ENCODE peak calls at places on chromosomes 2 and 18, in four cellular contexts. X, I, W and A are unnamed samples.

GRCh38 chr18:9914584-9915290 is 921 bp downstream of the VAPA start:
- DNase-seq in X (peak), I (peak), W (peak), A (peak)

GRCh38 chr2:173571021-173571821 is 216.5 kb downstream of the CDCA7 start:
- DNase-seq in X (peak), I (peak), W (no peak), A (peak)

GRCh38 chr2:129709956-129710598 is 269.4 kb upstream of the RAB6C start:
- DNase-seq in X (no peak), I (no peak), W (no peak), A (no peak)

GRCh38 chr2:173568054-173568453 is 213.4 kb downstream of the CDCA7 start:
- DNase-seq in X (peak), I (peak), W (no peak), A (peak)

GRCh38 chr2:35963344-35963743 is 392.2 kb upstream of the CRIM1 start:
- DNase-seq in X (peak), I (no peak), W (no peak), A (no peak)

GRCh38 chr2:219082332-219082958 is 21.7 kb upstream of the IHH start:
- DNase-seq in X (peak), I (no peak), W (no peak), A (peak)

GRCh38 chr2:189534854-189535253 is 45.7 kb downstream of the SLC40A1 start:
- DNase-seq in X (peak), I (peak), W (peak), A (peak)

GRCh38 chr2:112020561-112020960 is 34.5 kb upstream of the TMEM87B start:
- DNase-seq in X (no peak), I (no peak), W (no peak), A (no peak)

GRCh38 chr2:173755798-173756197 is 209.4 kb downstream of the SP3 start:
- DNase-seq in X (no peak), I (peak), W (no peak), A (no peak)

GRCh38 chr2:107072150-107072940 is 186.4 kb upstream of the ST6GAL2 start:
- DNase-seq in X (peak), I (peak), W (no peak), A (peak)

GRCh38 chr2:46814160-46814559 is 101.4 kb downstream of the MCFD2 start:
- DNase-seq in X (peak), I (no peak), W (no peak), A (peak)

GRCh38 chr18:28063181-28063790 is 113.6 kb downstream of the CDH2 start:
- DNase-seq in X (peak), I (peak), W (no peak), A (no peak)

GRCh38 chr2:237557633-237558015 is 8.8 kb upstream of the PRLH start:
- DNase-seq in X (no peak), I (no peak), W (no peak), A (no peak)

DNA sequence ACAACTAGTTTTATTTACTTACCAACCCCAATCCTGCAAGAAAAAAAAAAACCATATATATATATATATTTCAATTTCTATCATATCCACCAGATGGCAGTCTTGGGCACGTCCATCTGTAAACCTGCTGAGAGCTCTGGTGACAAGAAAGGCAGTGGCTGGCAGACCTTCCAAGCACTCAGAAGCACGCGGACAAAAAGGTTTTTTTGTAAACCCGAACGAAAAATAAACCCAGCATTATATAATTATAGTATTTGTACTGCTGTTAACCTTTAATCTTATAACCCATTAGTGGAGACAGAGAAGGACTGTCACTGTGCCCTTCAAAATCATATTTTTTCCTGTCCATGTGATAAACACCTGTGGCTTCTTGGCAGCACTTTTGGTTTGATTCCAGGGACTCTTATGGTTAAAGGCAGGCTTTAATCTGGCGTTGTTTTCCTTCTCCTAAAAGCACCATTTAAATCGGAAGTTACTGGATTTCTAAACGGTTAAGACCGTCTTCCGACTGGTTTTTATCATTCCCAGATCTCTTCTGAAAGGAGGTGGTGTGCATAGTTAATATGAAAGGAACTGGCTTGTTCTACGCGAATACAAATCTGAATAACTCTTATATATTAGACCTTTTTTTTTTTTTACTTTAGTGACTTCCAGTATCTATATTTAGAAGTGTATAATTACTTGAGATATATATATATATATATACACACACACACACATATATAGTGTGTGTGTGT is 31.0 kb upstream of the SLC3A1 start:
- DNase-seq in X (peak), I (peak), W (peak), A (peak)
- H3K4me3 ChIP-seq in X (peak), I (peak), W (no peak), A (peak)

GRCh38 chr2:63590621-63591408 is 2.1 kb downstream of the MDH1 start:
- DNase-seq in X (no peak), I (no peak), W (no peak), A (peak)

GRCh38 chr2:63596487-63596886 is 7.7 kb downstream of the MDH1 start:
- DNase-seq in X (no peak), I (no peak), W (no peak), A (no peak)

GRCh38 chr2:63598971-63599370 is 10.2 kb downstream of the MDH1 start:
- DNase-seq in X (no peak), I (no peak), W (no peak), A (no peak)

GRCh38 chr2:63591566-63592175 is 2.9 kb downstream of the MDH1 start:
- DNase-seq in X (no peak), I (no peak), W (no peak), A (peak)

DNA sequence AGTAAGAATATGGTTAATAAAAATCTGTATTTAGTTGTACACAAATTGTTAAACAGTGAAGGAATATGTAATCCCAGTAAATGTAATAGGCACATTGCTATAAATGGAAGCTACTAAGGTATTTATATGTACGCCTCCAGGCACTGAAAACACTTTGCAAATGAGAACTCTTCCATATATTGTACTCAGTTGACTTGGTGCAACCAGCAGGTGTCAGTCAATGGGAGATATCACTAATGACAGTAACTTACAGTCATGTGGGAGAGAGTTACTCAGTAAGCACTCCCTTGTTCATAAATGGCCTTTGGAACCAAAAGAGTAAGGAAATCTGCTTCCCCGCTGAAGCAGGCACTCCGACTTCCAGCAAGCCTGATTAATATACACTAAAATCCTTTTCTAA is 5.9 kb downstream of the MDH1 start:
- DNase-seq in X (no peak), I (peak), W (no peak), A (no peak)
- TF ChIP-seq CTCF in X (no peak), I (no peak), W (no peak), A (no peak)

GRCh38 chr2:232008907-232009638 is 47.6 kb downstream of the DIS3L2 start:
- DNase-seq in X (no peak), I (no peak), W (no peak), A (peak)

GRCh38 chr2:232013701-232014353 is 52.3 kb downstream of the DIS3L2 start:
- DNase-seq in X (peak), I (peak), W (peak), A (peak)

GRCh38 chr2:232006282-232006681 is 44.8 kb downstream of the DIS3L2 start:
- DNase-seq in X (no peak), I (no peak), W (no peak), A (no peak)

GRCh38 chr2:232014681-232015080 is 53.2 kb downstream of the DIS3L2 start:
- DNase-seq in X (no peak), I (no peak), W (no peak), A (no peak)

GRCh38 chr2:232009639-232010274 is 48.2 kb downstream of the DIS3L2 start:
- DNase-seq in X (no peak), I (no peak), W (no peak), A (no peak)
- H3K4me3 ChIP-seq in X (no peak), I (no peak), W (no peak), A (no peak)

GRCh38 chr2:20223345-20224190 is 1.4 kb downstream of the SDC1 start:
- DNase-seq in X (peak), I (peak), W (no peak), A (peak)
- TF ChIP-seq CTCF in X (no peak), I (no peak), W (no peak), A (no peak)

GRCh38 chr2:239998006-239998405 is 27.1 kb downstream of the NDUFA10 start:
- DNase-seq in X (no peak), I (no peak), W (no peak), A (no peak)

GRCh38 chr2:239994086-239994485 is 31.1 kb downstream of the NDUFA10 start:
- DNase-seq in X (no peak), I (no peak), W (no peak), A (no peak)

GRCh38 chr2:239990966-239991365 is 34.2 kb downstream of the NDUFA10 start:
- DNase-seq in X (no peak), I (no peak), W (no peak), A (no peak)

GRCh38 chr2:239991689-239992314 is 33.3 kb downstream of the NDUFA10 start:
- DNase-seq in X (peak), I (peak), W (peak), A (peak)

GRCh38 chr2:239993291-239993690 is 31.9 kb downstream of the NDUFA10 start:
- DNase-seq in X (no peak), I (no peak), W (no peak), A (no peak)
- H3K4me3 ChIP-seq in X (no peak), I (no peak), W (no peak), A (no peak)

GRCh38 chr2:41695714-41696113 is 352.1 kb upstream of the PKDCC start:
- DNase-seq in X (no peak), I (no peak), W (no peak), A (no peak)
- TF ChIP-seq CTCF in X (no peak), I (no peak), W (no peak), A (no peak)